ENCODE peak calls at places on chromosomes 3 and 15, in five cellular contexts. X is keratinocyte, D is astrocyte, Y is left ventricle myocardium inferior, C is DND-41. Q is an unnamed sample. For H3K36me3, the result is how much of the 10 kb centered on the place peaks cover.

GRCh38 chr3:135271562-135272290 is 476.7 kb downstream of the EPHB1 start:
- DNase-seq in X (no peak), D (no peak), Y (no peak), C (no peak), Q (no peak)

GRCh38 chr3:107676469-107677309 is 153.9 kb downstream of the BBX start:
- DNase-seq in X (no peak), D (no peak), Y (no peak), C (no peak), Q (peak)

GRCh38 chr15:100733786-100734185 is 131.4 kb downstream of the ASB7 start:
- DNase-seq in X (no peak), D (peak), Y (no peak), C (no peak), Q (peak)

GRCh38 chr3:131053021-131053420 is 26.3 kb downstream of the NEK11 start:
- DNase-seq in X (no peak), D (no peak), Y (no peak), C (no peak), Q (peak)

GRCh38 chr3:168581718-168582332 is 486.1 kb upstream of the GOLIM4 start:
- DNase-seq in X (no peak), D (no peak), Y (no peak), C (no peak), Q (no peak)

GRCh38 chr3:71537211-71537611 is 46.3 kb downstream of the FOXP1 start:
- DNase-seq in X (no peak), D (peak), Y (no peak), C (no peak), Q (peak)

GRCh38 chr3:166114448-166114847 is 277.2 kb upstream of the BCHE start:
- DNase-seq in X (no peak), D (no peak), Y (no peak), C (no peak), Q (peak)

GRCh38 chr15:50192164-50192563 is 10.2 kb downstream of the SLC27A2 start:
- DNase-seq in X (no peak), D (no peak), Y (no peak), C (no peak), Q (no peak)

GRCh38 chr3:28667646-28668376 is 319.2 kb upstream of the AZI2 start:
- DNase-seq in X (peak), D (peak), Y (peak), C (peak), Q (peak)

GRCh38 chr15:78368115-78368514 is 28.0 kb downstream of the CRABP1 start:
- DNase-seq in X (no peak), D (no peak), Y (no peak), C (no peak), Q (no peak)

GRCh38 chr3:77489216-77489615 is 449.3 kb downstream of the ROBO2 start:
- DNase-seq in X (no peak), D (no peak), Y (no peak), C (no peak), Q (no peak)

GRCh38 chr3:58952128-58952917 is 97.5 kb downstream of the CFAP20DC start:
- DNase-seq in X (no peak), D (peak), Y (no peak), C (no peak), Q (peak)

GRCh38 chr15:59199775-59200465 is 6.7 kb upstream of the LDHAL6B start:
- DNase-seq in X (peak), D (peak), Y (no peak), C (no peak), Q (peak)

GRCh38 chr3:15253023-15253697 is 47.1 kb downstream of the CAPN7 start:
- DNase-seq in X (no peak), D (no peak), Y (no peak), C (no peak), Q (no peak)

GRCh38 chr3:65963787-65964707 is 74.7 kb downstream of the MAGI1 start:
- DNase-seq in X (peak), D (peak), Y (no peak), C (no peak), Q (peak)

GRCh38 chr3:27746838-27747237 is 24.7 kb upstream of the EOMES start:
- DNase-seq in X (no peak), D (no peak), Y (no peak), C (no peak), Q (no peak)

GRCh38 chr3:70880416-70880815 is 568.0 kb upstream of the MDFIC2 start:
- DNase-seq in X (no peak), D (no peak), Y (no peak), C (no peak), Q (no peak)

GRCh38 chr3:154225536-154225935 is 98.8 kb downstream of the DHX36 start:
- DNase-seq in X (no peak), D (no peak), Y (no peak), C (no peak), Q (no peak)

GRCh38 chr15:61186905-61187865 is 41.9 kb downstream of the RORA start:
- DNase-seq in X (no peak), D (peak), Y (peak), C (no peak), Q (no peak)

GRCh38 chr3:125357032-125357658 is 18.0 kb downstream of the ZNF148 start:
- DNase-seq in X (no peak), D (peak), Y (peak), C (peak), Q (no peak)

GRCh38 chr15:62641782-62642181 is 400.8 kb upstream of the TPM1 start:
- DNase-seq in X (no peak), D (no peak), Y (no peak), C (no peak), Q (no peak)

GRCh38 chr15:40244961-40245523 is 6.2 kb downstream of the PAK6 start:
- DNase-seq in X (no peak), D (no peak), Y (no peak), C (no peak), Q (peak)

GRCh38 chr3:185308126-185308754 is 54.4 kb upstream of the EHHADH start:
- DNase-seq in X (peak), D (peak), Y (no peak), C (peak), Q (peak)

GRCh38 chr15:63462053-63462452 is 42.3 kb upstream of the USP3 start:
- DNase-seq in X (no peak), D (peak), Y (no peak), C (no peak), Q (no peak)

GRCh38 chr3:27573780-27574437 is 89.7 kb upstream of the SLC4A7 start:
- DNase-seq in X (no peak), D (peak), Y (no peak), C (no peak), Q (no peak)

GRCh38 chr3:177831361-177831760 is 634.1 kb upstream of the TBL1XR1 start:
- DNase-seq in X (no peak), D (no peak), Y (no peak), C (no peak), Q (no peak)

GRCh38 chr3:70980646-70981031 is 602.9 kb downstream of the FOXP1 start:
- DNase-seq in X (no peak), D (peak), Y (no peak), C (peak), Q (no peak)

GRCh38 chr3:189363856-189364255 is 192.1 kb downstream of the TPRG1 start:
- DNase-seq in X (no peak), D (peak), Y (no peak), C (no peak), Q (no peak)

GRCh38 chr15:90902656-90902995 is 476 bp upstream of the MAN2A2 start:
- DNase-seq in X (no peak), D (no peak), Y (no peak), C (no peak), Q (no peak)

GRCh38 chr15:62291262-62291661 is 126.2 kb upstream of the C2CD4B start:
- DNase-seq in X (no peak), D (no peak), Y (no peak), C (no peak), Q (no peak)

GRCh38 chr15:81336568-81336967 is 12.6 kb upstream of the STARD5 start:
- DNase-seq in X (no peak), D (peak), Y (no peak), C (peak), Q (peak)

GRCh38 chr3:152176241-152176640 is 92.5 kb upstream of the MBNL1 start:
- DNase-seq in X (no peak), D (peak), Y (no peak), C (no peak), Q (no peak)

DNA sequence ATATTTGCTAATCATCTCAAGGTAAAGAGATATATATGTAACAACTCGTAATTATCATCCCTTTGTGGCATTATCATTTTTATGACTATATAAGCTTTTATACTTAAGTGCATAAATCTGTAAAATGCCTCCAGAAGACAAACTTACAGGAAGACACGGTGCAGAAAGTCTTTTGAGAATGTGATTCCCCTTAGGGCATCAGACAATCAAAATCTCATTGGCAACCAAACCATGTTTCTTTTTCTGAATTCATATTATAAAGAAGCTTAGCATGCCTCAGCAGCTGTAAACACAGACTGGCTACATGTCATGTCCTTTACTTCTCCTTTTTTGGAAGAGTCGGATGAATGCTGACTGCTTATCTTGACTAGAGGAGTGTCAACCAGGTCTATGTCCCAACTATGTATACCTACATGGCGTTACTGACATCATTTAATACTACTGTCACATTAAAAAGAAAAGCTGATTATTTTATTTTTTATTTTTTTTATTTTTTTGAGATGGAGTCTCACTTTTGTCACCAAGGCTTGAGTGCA is 150.1 kb downstream of the PLD1 start:
- DNase-seq in X (no peak), D (no peak), Y (no peak), C (no peak), Q (no peak)
- H3K36me3 ChIP-seq in X (under half), D (under half), Y (half or more), C (under half), Q (under half)

GRCh38 chr3:8959683-8960082 is 3.6 kb downstream of the RAD18 start:
- DNase-seq in X (no peak), D (no peak), Y (no peak), C (no peak), Q (no peak)
- H3K36me3 ChIP-seq in X (under half), D (under half), Y (under half), C (under half), Q (under half)

GRCh38 chr3:195532345-195532744 is 10.8 kb downstream of the PPP1R2 start:
- DNase-seq in X (no peak), D (no peak), Y (no peak), C (no peak), Q (no peak)

GRCh38 chr3:195522254-195523023 is 20.7 kb downstream of the PPP1R2 start:
- DNase-seq in X (no peak), D (no peak), Y (no peak), C (no peak), Q (peak)

GRCh38 chr3:195531683-195532082 is 11.4 kb downstream of the PPP1R2 start:
- DNase-seq in X (no peak), D (no peak), Y (no peak), C (no peak), Q (no peak)

GRCh38 chr3:195524171-195524896 is 18.8 kb downstream of the PPP1R2 start:
- DNase-seq in X (no peak), D (no peak), Y (no peak), C (no peak), Q (no peak)

DNA sequence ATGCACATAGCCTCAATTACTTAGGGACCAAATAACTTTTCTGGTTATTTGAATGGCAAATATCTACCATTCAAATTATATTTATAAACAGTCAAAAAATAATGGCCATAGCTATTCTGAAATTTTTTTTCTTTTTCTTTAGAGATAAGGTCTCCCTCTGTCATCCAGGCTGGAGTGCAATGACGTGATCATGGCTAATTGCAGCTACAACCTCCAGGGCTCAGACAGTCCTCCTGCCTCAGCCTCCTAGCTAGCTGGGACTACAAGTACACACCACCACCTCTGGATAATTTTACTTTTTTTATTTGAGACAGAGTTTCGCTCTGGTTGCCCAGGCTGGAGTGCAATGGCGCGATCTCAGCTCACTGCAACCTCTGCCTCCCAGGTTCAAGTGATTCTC is 16.6 kb downstream of the PPP1R2 start:
- DNase-seq in X (no peak), D (no peak), Y (no peak), C (no peak), Q (no peak)
- H3K36me3 ChIP-seq in X (under half), D (under half), Y (under half), C (under half), Q (under half)

GRCh38 chr15:67171471-67171870 is 83.0 kb downstream of the AAGAB start:
- DNase-seq in X (no peak), D (no peak), Y (no peak), C (no peak), Q (no peak)
- H3K36me3 ChIP-seq in X (under half), D (under half), Y (half or more), C (under half), Q (under half)

GRCh38 chr3:11285471-11285870 is 13.3 kb downstream of the ATG7 start:
- DNase-seq in X (no peak), D (no peak), Y (no peak), C (no peak), Q (no peak)
- H3K36me3 ChIP-seq in X (under half), D (under half), Y (under half), C (under half), Q (under half)

GRCh38 chr15:64732156-64732860 is 43.1 kb downstream of the RBPMS2 start:
- DNase-seq in X (no peak), D (no peak), Y (no peak), C (no peak), Q (no peak)

GRCh38 chr15:64730151-64730550 is 45.2 kb downstream of the RBPMS2 start:
- DNase-seq in X (no peak), D (no peak), Y (no peak), C (no peak), Q (no peak)

GRCh38 chr15:64731012-64731806 is 44.2 kb downstream of the RBPMS2 start:
- DNase-seq in X (peak), D (peak), Y (peak), C (peak), Q (peak)

DNA sequence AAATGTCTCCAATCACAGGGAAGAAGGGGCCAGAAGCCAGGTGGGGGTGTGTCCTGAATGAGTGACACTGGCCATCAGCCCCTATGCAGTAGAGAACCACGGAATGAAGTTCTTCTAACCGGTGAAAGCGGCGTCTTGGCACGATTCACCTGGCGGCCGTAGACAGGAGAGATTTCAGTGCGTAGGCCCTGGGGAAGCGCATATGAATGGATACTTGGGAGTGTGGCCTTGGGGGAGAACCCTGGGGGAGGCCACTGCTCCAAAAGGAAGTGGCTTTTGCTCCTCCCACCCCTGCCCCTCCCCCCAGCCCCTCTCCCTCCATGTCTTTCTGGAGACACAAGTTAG is 43.6 kb downstream of the RBPMS2 start:
- DNase-seq in X (no peak), D (no peak), Y (no peak), C (no peak), Q (no peak)
- H3K36me3 ChIP-seq in X (under half), D (under half), Y (under half), C (under half), Q (under half)

Q was measured in bronchial epithelial cell.